ENCODE peak calls at places on chromosomes 13 and 19, in eight cellular contexts. O, K, U, P, Z, X, M and J are unnamed samples. For H3K4me1, the result is how much of the 10 kb centered on the place peaks cover.

GRCh38 chr13:102355251-102355650 is 46.6 kb downstream of the FGF14 start:
- DNase-seq in M (no peak), P (no peak), U (no peak), K (no peak), X (no peak), O (no peak), Z (no peak), J (no peak)

GRCh38 chr13:46097015-46097414 is 7.8 kb downstream of the CPB2 start:
- DNase-seq in K (no peak), O (no peak), Z (no peak), P (no peak), M (no peak), X (no peak), U (no peak), J (no peak)

GRCh38 chr19:21314676-21315075 is 14.5 kb downstream of the ZNF708 start:
- DNase-seq in Z (no peak), X (no peak), O (no peak), U (no peak), M (no peak), K (no peak), P (peak), J (no peak)

GRCh38 chr13:109914111-109914510 is 127.7 kb upstream of the IRS2 start:
- DNase-seq in K (no peak), M (no peak), X (no peak), Z (no peak), O (no peak), P (no peak), U (no peak), J (no peak)

GRCh38 chr13:102198418-102199322 is 203.2 kb downstream of the FGF14 start:
- DNase-seq in X (no peak), M (no peak), K (no peak), Z (no peak), U (no peak), O (no peak), P (peak), J (no peak)

GRCh38 chr13:104171132-104171531 is 1104.9 kb upstream of the SLC10A2 start:
- DNase-seq in Z (no peak), O (no peak), X (no peak), M (no peak), K (no peak), U (no peak), P (no peak), J (no peak)

GRCh38 chr19:46487178-46487801 is 8.4 kb downstream of the PNMA8B start:
- DNase-seq in M (no peak), U (no peak), Z (no peak), O (no peak), P (no peak), K (no peak), X (no peak), J (no peak)

GRCh38 chr19:34187011-34187410 is 14.7 kb downstream of the LSM14A start:
- DNase-seq in Z (no peak), M (no peak), K (no peak), O (no peak), P (no peak), U (no peak), X (no peak), J (no peak)

GRCh38 chr13:93254775-93255174 is 28.2 kb downstream of the GPC6 start:
- DNase-seq in K (no peak), U (no peak), Z (no peak), P (no peak), O (no peak), M (no peak), X (no peak), J (no peak)

GRCh38 chr19:47609885-47610545 is 1.1 kb downstream of the BICRA start:
- DNase-seq in U (no peak), Z (peak), P (peak), M (peak), O (no peak), K (peak), X (no peak), J (no peak)

GRCh38 chr13:44951184-44951583 is 38.1 kb downstream of the NUFIP1 start:
- DNase-seq in M (no peak), Z (no peak), U (no peak), O (no peak), P (peak), K (no peak), X (no peak), J (no peak)

GRCh38 chr19:1237754-1238372 is at the start of gene CBARP:
- DNase-seq in P (no peak), K (no peak), Z (no peak), O (no peak), M (peak), U (no peak), X (no peak), J (no peak)

GRCh38 chr13:112696869-112697465 is 7.1 kb downstream of the ATP11A start:
- DNase-seq in O (no peak), K (no peak), M (peak), U (no peak), Z (peak), X (no peak), P (no peak), J (no peak)

GRCh38 chr13:99979453-99980200 is 2.0 kb upstream of the ZIC2 start:
- DNase-seq in O (no peak), P (no peak), Z (no peak), K (peak), X (no peak), M (no peak), U (no peak), J (no peak)

GRCh38 chr13:114089341-114089740 is 43.1 kb downstream of the RASA3 start:
- DNase-seq in O (no peak), M (peak), Z (peak), X (no peak), K (peak), U (no peak), P (no peak), J (no peak)

GRCh38 chr19:3407556-3408516 is 41.5 kb downstream of the NFIC start:
- DNase-seq in O (no peak), X (no peak), P (no peak), U (no peak), K (no peak), M (peak), Z (no peak), J (no peak)

GRCh38 chr19:46725036-46725820 is 8.3 kb upstream of the PRKD2 start:
- DNase-seq in U (no peak), X (no peak), O (no peak), P (no peak), M (no peak), K (no peak), Z (no peak), J (no peak)

GRCh38 chr13:98481511-98481951 is 95.4 kb downstream of the STK24 start:
- DNase-seq in Z (no peak), U (no peak), X (no peak), K (no peak), O (no peak), P (peak), M (no peak), J (no peak)

GRCh38 chr19:37691881-37692504 is 27.6 kb downstream of the ZNF607 start:
- DNase-seq in P (peak), O (no peak), Z (peak), M (peak), U (no peak), X (peak), K (peak), J (peak)

GRCh38 chr13:43316997-43317396 is 293.6 kb downstream of the DNAJC15 start:
- DNase-seq in X (no peak), Z (no peak), P (peak), U (no peak), M (peak), O (no peak), K (no peak), J (no peak)

GRCh38 chr19:54389556-54389955 is 24.8 kb upstream of the LAIR1 start:
- DNase-seq in X (no peak), K (no peak), U (no peak), P (no peak), Z (no peak), O (no peak), M (no peak), J (no peak)

GRCh38 chr19:34457446-34457845 is 24.1 kb upstream of the WTIP start:
- DNase-seq in P (no peak), O (no peak), K (no peak), Z (no peak), U (no peak), X (no peak), M (no peak), J (no peak)

GRCh38 chr19:17079710-17080440 is 4.3 kb downstream of the MYO9B start:
- DNase-seq in Z (peak), X (peak), O (peak), M (peak), U (peak), P (peak), K (peak), J (peak)

GRCh38 chr13:111035861-111036260 is 79.2 kb upstream of the ARHGEF7 start:
- DNase-seq in M (no peak), O (no peak), U (no peak), Z (no peak), P (no peak), K (no peak), X (no peak), J (no peak)
- TF ChIP-seq POLR2A in M (no peak), O (no peak), U (no peak), Z (no peak), P (no peak), K (no peak), X (no peak), J (no peak)

DNA sequence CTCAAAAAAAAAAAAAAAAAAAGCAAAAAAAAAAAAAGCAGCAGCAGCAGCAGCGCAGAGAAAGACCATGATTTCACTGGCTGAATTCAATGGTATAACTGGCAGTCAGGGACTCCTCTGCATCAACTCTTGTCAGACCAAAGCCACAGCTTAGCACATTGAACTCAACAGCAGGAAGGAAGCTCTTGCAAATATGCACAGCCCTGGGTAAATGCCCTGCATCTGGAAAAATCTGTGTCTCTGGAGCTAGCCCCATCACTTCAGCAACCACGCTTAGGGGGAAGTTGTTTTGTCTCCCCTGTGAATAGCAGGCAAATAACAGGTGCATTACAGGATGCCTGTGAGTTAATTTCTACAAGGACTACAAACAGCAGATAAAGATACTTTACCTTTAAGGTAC is 17.7 kb upstream of the DHRS12 start:
- DNase-seq in K (no peak), Z (no peak), O (no peak), X (no peak), M (no peak), U (no peak), P (no peak), J (no peak)
- H3K4me1 ChIP-seq in K (under half), Z (under half), O (under half), X (under half), M (under half), U (under half), P (under half), J (under half)

DNA sequence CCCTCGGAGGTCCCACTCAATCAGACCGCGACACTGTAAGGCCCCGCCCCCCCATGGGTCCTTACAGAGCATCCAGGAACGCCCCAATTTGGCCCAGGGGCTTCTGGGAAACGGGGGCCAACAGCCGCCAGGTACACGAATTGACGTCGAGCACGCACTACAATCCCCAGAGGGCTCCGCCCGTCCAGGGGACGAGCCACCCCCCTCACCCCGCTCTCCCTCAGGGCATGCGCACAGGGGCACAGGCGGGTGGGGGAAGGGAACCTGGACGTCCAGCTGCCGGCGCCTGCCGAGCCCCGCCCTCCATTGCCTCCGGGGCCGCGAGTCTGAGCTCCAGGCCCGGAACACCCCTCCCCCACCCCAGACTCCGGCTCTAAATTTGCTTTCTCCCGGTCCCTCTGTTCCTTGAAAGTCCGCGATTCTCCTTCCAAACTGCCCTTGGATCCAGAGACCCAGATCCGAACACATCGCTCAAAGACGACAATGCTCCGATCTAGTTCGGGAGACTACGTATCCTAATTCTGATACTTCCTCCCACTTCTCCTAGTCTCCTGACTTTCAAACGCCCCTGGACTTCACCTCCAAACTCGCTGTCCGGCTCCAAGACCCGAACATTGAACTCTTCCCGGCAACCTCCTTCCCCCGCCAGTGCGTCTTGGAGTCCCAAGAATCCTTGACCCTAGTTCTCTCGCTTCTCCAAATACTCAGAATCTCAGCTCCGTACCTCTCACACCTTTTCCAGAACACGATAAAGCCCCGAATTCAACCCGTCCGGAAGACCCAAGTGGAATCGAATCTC is 805 bp downstream of the SERTAD3 start:
- DNase-seq in K (peak), M (peak), U (peak), Z (peak), O (peak), P (peak), X (peak), J (peak)
- TF ChIP-seq POLR2A in K (no peak), M (peak), U (no peak), Z (peak), O (peak), P (peak), X (peak), J (peak)

GRCh38 chr13:40236566-40237168 is 429.8 kb downstream of the FOXO1 start:
- DNase-seq in P (no peak), K (peak), X (peak), O (no peak), M (no peak), U (no peak), Z (no peak), J (no peak)
- H3K4me1 ChIP-seq in P (under half), K (half or more), X (under half), O (under half), M (under half), U (under half), Z (under half), J (under half)

GRCh38 chr19:5680083-5680436 is 256 bp downstream of the MICOS13 start:
- DNase-seq in P (peak), M (no peak), K (no peak), O (no peak), U (no peak), X (no peak), Z (peak), J (no peak)
- TF ChIP-seq POLR2A in P (no peak), M (no peak), K (no peak), O (no peak), U (no peak), X (no peak), Z (no peak), J (peak)

GRCh38 chr13:24625870-24626419 is 54.3 kb upstream of the ATP12A start:
- DNase-seq in K (no peak), X (no peak), Z (no peak), U (no peak), M (no peak), O (no peak), P (no peak), J (no peak)

GRCh38 chr13:24627090-24627714 is 53.0 kb upstream of the ATP12A start:
- DNase-seq in Z (no peak), P (no peak), K (no peak), M (no peak), X (no peak), O (peak), U (peak), J (no peak)

GRCh38 chr13:24626449-24626848 is 53.8 kb upstream of the ATP12A start:
- DNase-seq in M (no peak), X (no peak), O (no peak), K (peak), Z (no peak), U (no peak), P (no peak), J (no peak)

GRCh38 chr13:24629320-24629719 is 50.9 kb upstream of the ATP12A start:
- DNase-seq in K (no peak), Z (no peak), O (no peak), X (no peak), M (no peak), P (no peak), U (no peak), J (no peak)

DNA sequence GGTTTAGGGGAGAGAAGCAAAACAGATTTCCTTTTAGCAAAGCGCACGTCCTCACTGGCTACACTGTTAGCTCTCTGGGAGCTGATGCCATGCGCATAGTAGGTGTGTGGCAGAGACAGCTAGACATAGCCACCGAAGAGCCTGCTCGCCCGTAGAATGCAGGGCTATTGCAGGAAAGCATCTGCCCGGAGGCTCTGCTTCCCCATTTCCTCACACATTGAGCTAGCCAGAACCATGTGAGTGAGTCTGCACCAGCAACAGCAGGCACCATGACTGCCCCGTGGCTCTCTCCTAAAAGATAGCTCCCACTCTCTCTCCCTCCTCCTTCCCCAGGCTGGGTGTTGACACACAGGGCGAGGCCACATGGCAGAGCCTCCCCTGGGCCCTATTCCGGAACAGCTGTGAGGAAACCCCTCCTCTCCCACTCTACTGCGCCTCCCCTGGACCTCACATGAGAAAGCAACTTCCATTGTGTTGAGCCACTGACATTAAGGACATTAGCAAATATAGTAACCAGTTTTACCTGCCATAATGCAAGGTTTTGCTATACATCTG is 52.3 kb upstream of the ATP12A start:
- DNase-seq in X (no peak), O (no peak), K (no peak), U (no peak), P (no peak), Z (no peak), M (no peak), J (no peak)
- H3K4me1 ChIP-seq in X (under half), O (under half), K (under half), U (under half), P (under half), Z (under half), M (under half), J (under half)

GRCh38 chr19:55686311-55687050 is 11.5 kb downstream of the EPN1 start:
- DNase-seq in O (no peak), Z (no peak), P (no peak), U (no peak), M (no peak), X (no peak), K (no peak), J (no peak)
- TF ChIP-seq POLR2A in O (no peak), Z (no peak), P (no peak), U (no peak), M (no peak), X (no peak), K (no peak), J (no peak)

DNA sequence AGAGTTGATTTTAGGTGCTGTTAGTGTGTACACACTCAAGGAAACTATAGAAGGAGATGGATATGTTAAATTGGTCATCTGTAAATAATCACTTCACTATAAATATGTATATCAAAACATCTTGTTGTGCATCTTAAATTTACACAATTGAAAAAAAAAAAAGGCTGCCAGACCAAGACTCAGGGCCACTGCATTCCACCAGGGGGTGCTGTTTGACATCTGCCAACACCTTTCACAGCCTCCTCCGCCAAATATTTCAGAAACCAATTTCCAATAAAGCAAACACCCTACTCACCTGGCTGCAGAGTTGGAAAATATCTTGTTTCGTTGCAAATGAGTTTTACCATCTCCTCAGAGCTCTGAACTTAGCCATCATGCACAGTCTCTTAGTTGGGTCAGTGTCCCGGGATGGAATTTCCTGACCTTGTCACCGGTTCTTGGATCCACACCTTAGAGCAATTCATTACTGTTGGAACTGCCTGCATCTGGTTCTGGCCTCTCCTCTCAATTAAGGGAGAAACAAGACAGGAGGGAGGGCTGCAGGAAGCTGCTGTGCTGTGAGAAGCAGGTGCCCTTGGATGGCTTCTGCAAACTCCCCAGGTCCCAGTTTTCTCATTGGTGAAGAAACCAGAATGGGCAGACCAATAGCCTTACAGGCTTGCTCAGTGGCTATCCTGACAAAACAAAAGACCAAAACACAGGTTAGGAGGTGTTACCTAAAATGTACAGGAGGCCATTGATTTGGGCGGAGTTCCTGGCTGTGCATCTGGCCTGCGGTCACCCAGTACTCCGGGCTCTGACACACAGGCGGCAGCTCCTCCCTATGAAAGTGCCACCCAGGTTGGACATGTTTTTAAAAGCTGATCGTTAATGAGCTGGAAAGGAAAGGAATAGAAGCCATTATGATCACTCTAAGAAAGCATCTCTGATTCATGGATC is 746.6 kb downstream of the UQCRFS1 start:
- DNase-seq in X (peak), K (no peak), M (peak), P (peak), O (peak), U (no peak), Z (peak), J (no peak)
- H3K4me1 ChIP-seq in X (under half), K (under half), M (under half), P (under half), O (under half), U (under half), Z (under half), J (under half)